ENCODE peak calls at places on chromosomes 16 and 17, in four cellular contexts. One of them, this sample, is unnamed.

GRCh38 chr16:49483651-49484451 is 110.2 kb downstream of the C16orf78 start:
- DNase-seq in WTC11: no peak
- DNase-seq in psoas muscle: peak
- DNase-seq in tibial nerve: no peak
- DNase-seq in this sample: no peak

GRCh38 chr17:43723697-43724359 is 34.8 kb downstream of the SOST start:
- DNase-seq in WTC11: no peak
- DNase-seq in psoas muscle: peak
- DNase-seq in tibial nerve: no peak
- DNase-seq in this sample: no peak

GRCh38 chr16:48359983-48360382 is 25.2 kb downstream of the SIAH1 start:
- DNase-seq in WTC11: no peak
- DNase-seq in psoas muscle: no peak
- DNase-seq in tibial nerve: no peak
- DNase-seq in this sample: no peak

GRCh38 chr16:75113541-75114121 is 2.9 kb downstream of the LDHD start:
- DNase-seq in WTC11: no peak
- DNase-seq in psoas muscle: no peak
- DNase-seq in tibial nerve: no peak
- DNase-seq in this sample: no peak

GRCh38 chr17:8776861-8777260 is 18.5 kb upstream of the SPDYE4 start:
- DNase-seq in WTC11: no peak
- DNase-seq in psoas muscle: no peak
- DNase-seq in tibial nerve: no peak
- DNase-seq in this sample: no peak

GRCh38 chr16:84277244-84277823 is 17.3 kb upstream of the WFDC1 start:
- DNase-seq in WTC11: peak
- DNase-seq in psoas muscle: peak
- DNase-seq in tibial nerve: peak
- DNase-seq in this sample: peak

GRCh38 chr17:197352-197751 is 15.9 kb upstream of the DOC2B start:
- DNase-seq in WTC11: no peak
- DNase-seq in psoas muscle: peak
- DNase-seq in tibial nerve: no peak
- DNase-seq in this sample: no peak

GRCh38 chr16:11794991-11795886 is 1.8 kb downstream of the ZC3H7A start:
- DNase-seq in WTC11: no peak
- DNase-seq in psoas muscle: no peak
- DNase-seq in tibial nerve: peak
- DNase-seq in this sample: no peak

GRCh38 chr16:8798174-8798527 is 512 bp downstream of the PMM2 start:
- DNase-seq in WTC11: no peak
- DNase-seq in psoas muscle: no peak
- DNase-seq in tibial nerve: no peak
- DNase-seq in this sample: no peak

GRCh38 chr17:75144816-75145511 is 9.3 kb downstream of the JPT1 start:
- DNase-seq in WTC11: no peak
- DNase-seq in psoas muscle: peak
- DNase-seq in tibial nerve: no peak
- DNase-seq in this sample: no peak

GRCh38 chr16:12462690-12463646 is 340.7 kb downstream of the CPPED1 start:
- DNase-seq in WTC11: no peak
- DNase-seq in psoas muscle: no peak
- DNase-seq in tibial nerve: no peak
- DNase-seq in this sample: no peak

GRCh38 chr17:73798111-73798748 is 154.0 kb upstream of the SDK2 start:
- DNase-seq in WTC11: no peak
- DNase-seq in psoas muscle: no peak
- DNase-seq in tibial nerve: peak
- DNase-seq in this sample: no peak

GRCh38 chr16:80743273-80743672 is 61.1 kb downstream of the CDYL2 start:
- DNase-seq in WTC11: no peak
- DNase-seq in psoas muscle: no peak
- DNase-seq in tibial nerve: no peak
- DNase-seq in this sample: no peak

GRCh38 chr16:2473425-2473926 is 1.5 kb upstream of the TBC1D24 start:
- DNase-seq in WTC11: peak
- DNase-seq in psoas muscle: no peak
- DNase-seq in tibial nerve: no peak
- DNase-seq in this sample: no peak

GRCh38 chr16:17372383-17372782 is 98.4 kb downstream of the XYLT1 start:
- DNase-seq in WTC11: no peak
- DNase-seq in psoas muscle: no peak
- DNase-seq in tibial nerve: no peak
- DNase-seq in this sample: no peak

GRCh38 chr16:26614102-26614864 is 452.4 kb upstream of the C16orf82 start:
- DNase-seq in WTC11: no peak
- DNase-seq in psoas muscle: no peak
- DNase-seq in tibial nerve: no peak
- DNase-seq in this sample: no peak

GRCh38 chr16:61684566-61684965 is 351.7 kb downstream of the CDH8 start:
- DNase-seq in WTC11: no peak
- DNase-seq in psoas muscle: no peak
- DNase-seq in tibial nerve: no peak
- DNase-seq in this sample: no peak

GRCh38 chr17:77455878-77456234 is 315.1 kb downstream of the SEC14L1 start:
- DNase-seq in WTC11: no peak
- DNase-seq in psoas muscle: no peak
- DNase-seq in tibial nerve: no peak
- DNase-seq in this sample: no peak

GRCh38 chr16:55773859-55774549 is 58.9 kb downstream of the CES1 start:
- DNase-seq in WTC11: no peak
- DNase-seq in psoas muscle: no peak
- DNase-seq in tibial nerve: no peak
- DNase-seq in this sample: no peak

GRCh38 chr17:29577778-29578211 is 9.3 kb downstream of the TP53I13 start:
- DNase-seq in WTC11: no peak
- DNase-seq in psoas muscle: peak
- DNase-seq in tibial nerve: no peak
- DNase-seq in this sample: no peak

GRCh38 chr16:10988879-10989278 is 44.5 kb downstream of the CLEC16A start:
- DNase-seq in WTC11: no peak
- DNase-seq in psoas muscle: no peak
- DNase-seq in tibial nerve: no peak
- DNase-seq in this sample: no peak

GRCh38 chr17:82283208-82283749 is 9.8 kb upstream of the CSNK1D start:
- DNase-seq in WTC11: no peak
- DNase-seq in psoas muscle: peak
- DNase-seq in tibial nerve: no peak
- DNase-seq in this sample: no peak

GRCh38 chr17:34242976-34243731 is 11.9 kb upstream of the CCL2 start:
- DNase-seq in WTC11: no peak
- DNase-seq in psoas muscle: no peak
- DNase-seq in tibial nerve: no peak
- DNase-seq in this sample: no peak

GRCh38 chr17:28598389-28598788 is 436 bp downstream of the SPAG5 start:
- DNase-seq in WTC11: no peak
- DNase-seq in psoas muscle: no peak
- DNase-seq in tibial nerve: no peak
- DNase-seq in this sample: no peak

GRCh38 chr17:62091804-62092203 is 26.7 kb upstream of the MED13 start:
- DNase-seq in WTC11: no peak
- DNase-seq in psoas muscle: no peak
- DNase-seq in tibial nerve: no peak
- DNase-seq in this sample: no peak

GRCh38 chr16:67528222-67528869 is at the start of gene RIPOR1:
- DNase-seq in WTC11: peak
- DNase-seq in psoas muscle: peak
- DNase-seq in tibial nerve: no peak
- DNase-seq in this sample: no peak

GRCh38 chr16:69179255-69180010 is 7.5 kb upstream of the SNTB2 start:
- DNase-seq in WTC11: no peak
- DNase-seq in psoas muscle: peak
- DNase-seq in tibial nerve: peak
- DNase-seq in this sample: no peak

GRCh38 chr17:266701-267656 is 85.5 kb upstream of the DOC2B start:
- DNase-seq in WTC11: no peak
- DNase-seq in psoas muscle: peak
- DNase-seq in tibial nerve: no peak
- DNase-seq in this sample: no peak

GRCh38 chr16:27179500-27180072 is 23.7 kb upstream of the KDM8 start:
- DNase-seq in WTC11: peak
- DNase-seq in psoas muscle: peak
- DNase-seq in tibial nerve: peak
- DNase-seq in this sample: peak

GRCh38 chr17:27778193-27778592 is 22.1 kb downstream of the NOS2 start:
- DNase-seq in WTC11: no peak
- DNase-seq in psoas muscle: no peak
- DNase-seq in tibial nerve: no peak
- DNase-seq in this sample: no peak

DNA sequence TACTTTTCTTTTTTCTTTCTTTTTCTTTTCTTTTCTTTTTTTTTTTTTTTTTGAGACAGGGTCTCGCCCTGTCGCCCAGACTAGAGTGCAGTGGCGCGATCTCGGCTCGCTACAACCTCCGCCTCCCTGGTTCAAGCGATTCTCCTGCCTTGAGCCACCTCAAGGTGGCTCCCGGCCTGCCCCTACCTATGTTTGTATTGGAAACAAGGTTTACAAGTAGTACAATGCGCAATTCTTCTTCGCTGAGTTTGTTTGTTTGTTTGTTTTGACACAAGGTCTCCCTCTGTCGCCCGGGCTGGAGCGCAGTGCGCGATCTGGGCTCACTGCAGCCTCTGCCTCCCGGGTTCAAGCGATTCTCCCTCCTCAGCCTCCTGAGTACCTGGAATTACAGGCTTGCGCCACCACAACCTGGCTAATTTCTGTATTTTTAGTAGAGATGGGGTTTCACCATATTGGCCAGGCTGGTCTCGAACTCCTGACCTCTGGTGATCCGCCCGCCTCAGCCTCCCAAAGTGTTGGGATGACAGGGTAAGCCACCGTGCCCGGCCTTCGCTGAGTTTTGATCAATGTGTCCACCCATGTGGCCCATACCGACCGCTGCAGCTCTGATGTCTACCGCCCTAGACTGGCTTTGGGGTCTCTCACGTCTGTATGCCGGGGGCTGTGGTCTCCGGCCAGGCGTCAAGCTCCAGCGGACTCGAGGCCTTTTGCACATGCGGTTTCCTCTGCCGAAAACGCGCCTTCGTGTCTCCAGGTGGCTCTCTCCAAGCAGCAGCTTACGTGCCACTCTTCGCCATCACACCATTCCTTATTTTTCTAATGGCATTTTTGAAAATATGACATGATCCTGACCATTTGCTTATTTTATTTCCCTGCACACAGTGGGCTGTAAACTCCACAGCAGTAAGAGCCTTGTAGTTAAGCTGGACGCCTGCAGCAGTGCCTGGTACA is 1.1 kb upstream of the YBX2 start:
- DNase-seq in WTC11: no peak
- DNase-seq in psoas muscle: no peak
- DNase-seq in tibial nerve: no peak
- DNase-seq in this sample: no peak
- TF ChIP-seq CTCF in WTC11: no peak
- TF ChIP-seq CTCF in psoas muscle: no peak
- TF ChIP-seq CTCF in tibial nerve: no peak
- TF ChIP-seq CTCF in this sample: no peak

GRCh38 chr17:17810374-17811248 is 26.2 kb downstream of the SREBF1 start:
- DNase-seq in WTC11: peak
- DNase-seq in psoas muscle: no peak
- DNase-seq in tibial nerve: peak
- DNase-seq in this sample: no peak

GRCh38 chr17:17806611-17807010 is 30.2 kb downstream of the SREBF1 start:
- DNase-seq in WTC11: no peak
- DNase-seq in psoas muscle: no peak
- DNase-seq in tibial nerve: no peak
- DNase-seq in this sample: no peak

GRCh38 chr17:17809527-17810373 is 27.0 kb downstream of the SREBF1 start:
- DNase-seq in WTC11: peak
- DNase-seq in psoas muscle: no peak
- DNase-seq in tibial nerve: peak
- DNase-seq in this sample: no peak

GRCh38 chr17:17807440-17807839 is 29.3 kb downstream of the SREBF1 start:
- DNase-seq in WTC11: no peak
- DNase-seq in psoas muscle: no peak
- DNase-seq in tibial nerve: no peak
- DNase-seq in this sample: no peak

GRCh38 chr17:17808706-17809432 is 27.9 kb downstream of the SREBF1 start:
- DNase-seq in WTC11: no peak
- DNase-seq in psoas muscle: no peak
- DNase-seq in tibial nerve: no peak
- DNase-seq in this sample: no peak
- TF ChIP-seq CTCF in WTC11: no peak
- TF ChIP-seq CTCF in psoas muscle: no peak
- TF ChIP-seq CTCF in tibial nerve: no peak
- TF ChIP-seq CTCF in this sample: no peak

DNA sequence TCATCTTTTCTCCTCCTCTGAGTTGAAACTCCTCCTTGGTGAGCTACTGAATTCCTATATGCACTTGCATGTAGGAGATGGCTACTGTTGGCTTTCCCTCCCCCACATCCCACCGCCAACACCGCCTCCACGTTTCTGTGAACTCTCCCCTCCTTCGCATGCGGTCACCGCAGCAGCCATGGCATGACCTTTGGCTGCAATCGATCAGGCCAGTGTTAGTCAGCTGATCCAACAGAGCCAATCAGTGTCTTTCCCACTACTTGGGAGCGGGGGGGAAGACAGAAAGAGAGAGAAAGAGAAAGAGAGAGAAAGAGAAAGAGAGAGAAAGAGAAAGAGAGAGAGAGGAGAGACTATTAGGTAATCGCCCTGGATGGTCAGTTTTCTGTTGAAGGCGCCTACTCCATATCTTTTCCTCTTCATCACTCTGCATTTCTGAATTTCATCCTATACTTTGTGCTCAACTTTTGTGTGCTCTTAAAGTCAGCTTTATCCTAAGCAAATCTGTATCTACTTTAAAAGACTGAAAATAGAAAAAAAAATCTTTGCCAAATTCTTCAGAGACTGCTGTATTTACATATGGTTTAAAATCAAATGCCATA is 22.7 kb downstream of the ASGR1 start:
- DNase-seq in WTC11: no peak
- DNase-seq in psoas muscle: no peak
- DNase-seq in tibial nerve: no peak
- DNase-seq in this sample: no peak
- TF ChIP-seq CTCF in WTC11: no peak
- TF ChIP-seq CTCF in psoas muscle: no peak
- TF ChIP-seq CTCF in tibial nerve: no peak
- TF ChIP-seq CTCF in this sample: no peak

DNA sequence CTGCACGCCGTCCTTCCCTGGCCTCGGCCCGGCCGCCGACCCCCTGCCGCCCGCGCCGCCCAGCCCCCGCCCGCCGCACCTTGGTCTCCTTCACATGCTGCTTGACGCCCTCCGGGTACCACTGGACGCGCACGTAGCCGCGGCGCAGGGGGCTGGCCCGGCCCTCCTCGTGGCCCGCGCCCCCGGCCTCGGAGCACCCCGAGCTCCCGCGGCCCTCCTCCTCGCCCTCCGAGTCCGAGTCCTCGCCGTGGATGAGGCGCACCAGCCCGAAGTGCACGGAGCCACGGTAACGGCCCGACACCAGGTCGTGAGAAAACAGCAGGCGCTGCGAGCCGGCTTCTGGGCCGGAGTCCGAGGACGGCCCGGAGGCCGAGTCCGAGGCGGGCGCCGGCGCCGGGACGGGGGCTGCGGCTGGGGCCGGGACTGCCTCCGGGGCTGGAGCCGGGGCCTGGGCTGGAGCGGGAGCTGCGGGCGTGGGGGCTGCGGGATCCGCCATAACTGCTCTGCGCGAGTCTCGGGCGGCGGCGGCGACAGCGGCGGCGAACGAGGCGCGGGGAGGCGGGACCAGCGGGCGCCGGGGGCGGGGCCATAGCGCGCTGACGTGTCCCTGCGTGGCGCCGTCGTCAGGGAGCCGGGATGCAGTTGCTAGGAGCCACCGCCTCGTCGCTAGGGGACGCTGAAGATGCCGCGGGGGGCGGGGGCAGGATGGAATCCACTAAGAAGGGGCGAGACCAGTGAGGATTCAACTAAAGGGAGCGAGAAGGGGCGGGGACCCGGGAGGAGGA is at the start of gene UBE2O:
- DNase-seq in WTC11: peak
- DNase-seq in psoas muscle: peak
- DNase-seq in tibial nerve: peak
- DNase-seq in this sample: peak
- TF ChIP-seq CTCF in WTC11: no peak
- TF ChIP-seq CTCF in psoas muscle: peak
- TF ChIP-seq CTCF in tibial nerve: peak
- TF ChIP-seq CTCF in this sample: no peak

This sample was measured in omental fat pad.